ENCODE peak calls at places on chromosomes 3 and 15, in six cellular contexts. One of them, this sample, is unnamed.

GRCh38 chr15:74793135-74794028 is 11.5 kb downstream of the CSK start:
- DNase-seq in lower leg skin: peak; percentile 86
- DNase-seq in IMR-90: no peak
- DNase-seq in progenitor cell of endocrine pancreas: no peak
- DNase-seq in endothelial cell: no peak
- DNase-seq in tibial nerve: no peak
- DNase-seq in this sample: no peak

GRCh38 chr3:87077354-87077753 is 86.4 kb upstream of the VGLL3 start:
- DNase-seq in progenitor cell of endocrine pancreas: no peak
- DNase-seq in lower leg skin: no peak
- DNase-seq in IMR-90: no peak
- DNase-seq in tibial nerve: no peak
- DNase-seq in endothelial cell: no peak
- DNase-seq in this sample: no peak

GRCh38 chr3:14561051-14561634 is 21.0 kb upstream of the GRIP2 start:
- DNase-seq in endothelial cell: no peak
- DNase-seq in lower leg skin: no peak
- DNase-seq in IMR-90: peak; percentile 60
- DNase-seq in tibial nerve: no peak
- DNase-seq in progenitor cell of endocrine pancreas: no peak
- DNase-seq in this sample: no peak

GRCh38 chr3:98593046-98593936 is at the start of gene CPOX:
- DNase-seq in lower leg skin: peak; percentile 97
- DNase-seq in progenitor cell of endocrine pancreas: peak; percentile 47
- DNase-seq in IMR-90: peak; percentile 88
- DNase-seq in tibial nerve: peak; percentile 81
- DNase-seq in endothelial cell: peak; percentile 79
- DNase-seq in this sample: peak; percentile 87

GRCh38 chr3:194185225-194185624 is 49.3 kb downstream of the HES1 start:
- DNase-seq in lower leg skin: no peak
- DNase-seq in endothelial cell: no peak
- DNase-seq in progenitor cell of endocrine pancreas: no peak
- DNase-seq in IMR-90: no peak
- DNase-seq in tibial nerve: no peak
- DNase-seq in this sample: no peak

GRCh38 chr3:37645801-37646380 is 215.8 kb upstream of the CTDSPL start:
- DNase-seq in endothelial cell: no peak
- DNase-seq in tibial nerve: no peak
- DNase-seq in progenitor cell of endocrine pancreas: no peak
- DNase-seq in IMR-90: no peak
- DNase-seq in lower leg skin: no peak
- DNase-seq in this sample: no peak

GRCh38 chr15:51065781-51066180 is 28.9 kb downstream of the TNFAIP8L3 start:
- DNase-seq in IMR-90: no peak
- DNase-seq in tibial nerve: no peak
- DNase-seq in lower leg skin: no peak
- DNase-seq in endothelial cell: no peak
- DNase-seq in progenitor cell of endocrine pancreas: no peak
- DNase-seq in this sample: no peak

GRCh38 chr3:182644013-182644412 is 149.3 kb upstream of the ATP11B start:
- DNase-seq in tibial nerve: no peak
- DNase-seq in IMR-90: no peak
- DNase-seq in lower leg skin: no peak
- DNase-seq in endothelial cell: no peak
- DNase-seq in progenitor cell of endocrine pancreas: no peak
- DNase-seq in this sample: no peak

GRCh38 chr3:61666615-61667320 is 105.4 kb downstream of the PTPRG start:
- DNase-seq in tibial nerve: no peak
- DNase-seq in endothelial cell: no peak
- DNase-seq in lower leg skin: no peak
- DNase-seq in IMR-90: no peak
- DNase-seq in progenitor cell of endocrine pancreas: no peak
- DNase-seq in this sample: no peak

GRCh38 chr15:51129513-51130197 is 34.9 kb upstream of the TNFAIP8L3 start:
- DNase-seq in tibial nerve: no peak
- DNase-seq in endothelial cell: no peak
- DNase-seq in IMR-90: no peak
- DNase-seq in progenitor cell of endocrine pancreas: no peak
- DNase-seq in lower leg skin: no peak
- DNase-seq in this sample: no peak

GRCh38 chr3:156477306-156477705 is 77.6 kb downstream of the SSR3 start:
- DNase-seq in IMR-90: peak; percentile 61
- DNase-seq in lower leg skin: no peak
- DNase-seq in progenitor cell of endocrine pancreas: no peak
- DNase-seq in endothelial cell: no peak
- DNase-seq in tibial nerve: no peak
- DNase-seq in this sample: no peak

GRCh38 chr15:49466119-49466518 is 43.1 kb downstream of the FGF7 start:
- DNase-seq in progenitor cell of endocrine pancreas: no peak
- DNase-seq in tibial nerve: no peak
- DNase-seq in lower leg skin: no peak
- DNase-seq in IMR-90: no peak
- DNase-seq in endothelial cell: no peak
- DNase-seq in this sample: no peak

GRCh38 chr3:168094580-168094876 is 1.2 kb downstream of the GOLIM4 start:
- DNase-seq in lower leg skin: no peak
- DNase-seq in endothelial cell: no peak
- DNase-seq in tibial nerve: no peak
- DNase-seq in progenitor cell of endocrine pancreas: peak; percentile 10
- DNase-seq in IMR-90: no peak
- DNase-seq in this sample: no peak

GRCh38 chr3:46215810-46216414 is 7.8 kb upstream of the CCR1 start:
- DNase-seq in lower leg skin: no peak
- DNase-seq in progenitor cell of endocrine pancreas: no peak
- DNase-seq in IMR-90: peak; percentile 77
- DNase-seq in tibial nerve: no peak
- DNase-seq in endothelial cell: no peak
- DNase-seq in this sample: no peak

GRCh38 chr15:94177112-94177511 is 54.2 kb upstream of the MCTP2 start:
- DNase-seq in lower leg skin: no peak
- DNase-seq in tibial nerve: no peak
- DNase-seq in progenitor cell of endocrine pancreas: no peak
- DNase-seq in IMR-90: peak; percentile 77
- DNase-seq in endothelial cell: no peak
- DNase-seq in this sample: no peak

GRCh38 chr15:33623010-33623409 is 312.2 kb downstream of the RYR3 start:
- DNase-seq in tibial nerve: no peak
- DNase-seq in IMR-90: no peak
- DNase-seq in lower leg skin: no peak
- DNase-seq in endothelial cell: no peak
- DNase-seq in progenitor cell of endocrine pancreas: no peak
- DNase-seq in this sample: no peak

GRCh38 chr3:147152476-147152875 is 253.9 kb downstream of the ZIC4 start:
- DNase-seq in progenitor cell of endocrine pancreas: no peak
- DNase-seq in tibial nerve: no peak
- DNase-seq in endothelial cell: no peak
- DNase-seq in IMR-90: no peak
- DNase-seq in lower leg skin: no peak
- DNase-seq in this sample: no peak

GRCh38 chr15:68413363-68414255 is 18.4 kb downstream of the ITGA11 start:
- DNase-seq in progenitor cell of endocrine pancreas: no peak
- DNase-seq in endothelial cell: no peak
- DNase-seq in lower leg skin: peak; percentile 87
- DNase-seq in tibial nerve: peak; percentile 10
- DNase-seq in IMR-90: no peak
- DNase-seq in this sample: peak; percentile 53

GRCh38 chr3:186532641-186533072 is 11.5 kb downstream of the CRYGS start:
- DNase-seq in lower leg skin: no peak
- DNase-seq in progenitor cell of endocrine pancreas: no peak
- DNase-seq in endothelial cell: no peak
- DNase-seq in tibial nerve: no peak
- DNase-seq in IMR-90: no peak
- DNase-seq in this sample: no peak

GRCh38 chr15:79540551-79540950 is 108.4 kb downstream of the MINAR1 start:
- DNase-seq in progenitor cell of endocrine pancreas: no peak
- DNase-seq in IMR-90: no peak
- DNase-seq in lower leg skin: no peak
- DNase-seq in tibial nerve: no peak
- DNase-seq in endothelial cell: no peak
- DNase-seq in this sample: no peak

GRCh38 chr3:144105542-144105941 is 133.9 kb downstream of the DIPK2A start:
- DNase-seq in IMR-90: no peak
- DNase-seq in progenitor cell of endocrine pancreas: no peak
- DNase-seq in tibial nerve: no peak
- DNase-seq in endothelial cell: no peak
- DNase-seq in lower leg skin: no peak
- DNase-seq in this sample: no peak

GRCh38 chr3:195892355-195893120 is 15.8 kb downstream of the TNK2 start:
- DNase-seq in progenitor cell of endocrine pancreas: no peak
- DNase-seq in IMR-90: peak; percentile 71
- DNase-seq in endothelial cell: no peak
- DNase-seq in tibial nerve: peak; percentile 27
- DNase-seq in lower leg skin: no peak
- DNase-seq in this sample: no peak

GRCh38 chr15:58269455-58270414 is 131.6 kb downstream of the AQP9 start:
- DNase-seq in progenitor cell of endocrine pancreas: peak; percentile 34
- DNase-seq in lower leg skin: no peak
- DNase-seq in tibial nerve: peak; percentile 30
- DNase-seq in IMR-90: peak; percentile 71
- DNase-seq in endothelial cell: peak; percentile 63
- DNase-seq in this sample: no peak

GRCh38 chr3:114408763-114409162 is 114.9 kb downstream of the TIGIT start:
- DNase-seq in endothelial cell: no peak
- DNase-seq in progenitor cell of endocrine pancreas: no peak
- DNase-seq in lower leg skin: no peak
- DNase-seq in IMR-90: no peak
- DNase-seq in tibial nerve: no peak
- DNase-seq in this sample: no peak

GRCh38 chr3:159234306-159234705 is 432.5 kb downstream of the MFSD1 start:
- DNase-seq in endothelial cell: no peak
- DNase-seq in lower leg skin: no peak
- DNase-seq in tibial nerve: no peak
- DNase-seq in IMR-90: no peak
- DNase-seq in progenitor cell of endocrine pancreas: no peak
- DNase-seq in this sample: no peak

GRCh38 chr15:72379856-72380255 is 4.0 kb upstream of the HEXA start:
- DNase-seq in progenitor cell of endocrine pancreas: no peak
- DNase-seq in tibial nerve: no peak
- DNase-seq in lower leg skin: no peak
- DNase-seq in endothelial cell: no peak
- DNase-seq in IMR-90: no peak
- DNase-seq in this sample: no peak

GRCh38 chr15:72380743-72381142 is 4.9 kb upstream of the HEXA start:
- DNase-seq in tibial nerve: no peak
- DNase-seq in lower leg skin: no peak
- DNase-seq in progenitor cell of endocrine pancreas: no peak
- DNase-seq in IMR-90: no peak
- DNase-seq in endothelial cell: no peak
- DNase-seq in this sample: no peak

GRCh38 chr15:72382146-72382545 is 6.3 kb upstream of the HEXA start:
- DNase-seq in endothelial cell: no peak
- DNase-seq in progenitor cell of endocrine pancreas: no peak
- DNase-seq in tibial nerve: no peak
- DNase-seq in IMR-90: no peak
- DNase-seq in lower leg skin: no peak
- DNase-seq in this sample: no peak
- TF ChIP-seq CTCF in endothelial cell: peak; percentile 26
- TF ChIP-seq CTCF in progenitor cell of endocrine pancreas: peak; percentile 36
- TF ChIP-seq CTCF in tibial nerve: no peak
- TF ChIP-seq CTCF in IMR-90: peak; percentile 16
- TF ChIP-seq CTCF in lower leg skin: no peak
- TF ChIP-seq CTCF in this sample: peak; percentile 37

GRCh38 chr3:71461749-71462483 is 121.6 kb downstream of the FOXP1 start:
- DNase-seq in endothelial cell: no peak
- DNase-seq in lower leg skin: no peak
- DNase-seq in IMR-90: peak; percentile 50
- DNase-seq in progenitor cell of endocrine pancreas: no peak
- DNase-seq in tibial nerve: no peak
- DNase-seq in this sample: no peak

GRCh38 chr3:71464613-71465012 is 118.9 kb downstream of the FOXP1 start:
- DNase-seq in lower leg skin: no peak
- DNase-seq in IMR-90: no peak
- DNase-seq in progenitor cell of endocrine pancreas: no peak
- DNase-seq in endothelial cell: no peak
- DNase-seq in tibial nerve: no peak
- DNase-seq in this sample: no peak

GRCh38 chr3:71462586-71462985 is 120.9 kb downstream of the FOXP1 start:
- DNase-seq in IMR-90: no peak
- DNase-seq in lower leg skin: no peak
- DNase-seq in progenitor cell of endocrine pancreas: no peak
- DNase-seq in endothelial cell: no peak
- DNase-seq in tibial nerve: no peak
- DNase-seq in this sample: no peak

GRCh38 chr3:71465371-71466007 is 118.0 kb downstream of the FOXP1 start:
- DNase-seq in tibial nerve: no peak
- DNase-seq in progenitor cell of endocrine pancreas: no peak
- DNase-seq in IMR-90: no peak
- DNase-seq in endothelial cell: no peak
- DNase-seq in lower leg skin: no peak
- DNase-seq in this sample: no peak

GRCh38 chr3:71463622-71464021 is 119.9 kb downstream of the FOXP1 start:
- DNase-seq in progenitor cell of endocrine pancreas: no peak
- DNase-seq in lower leg skin: no peak
- DNase-seq in endothelial cell: no peak
- DNase-seq in IMR-90: peak; percentile 26
- DNase-seq in tibial nerve: no peak
- DNase-seq in this sample: no peak
- TF ChIP-seq CTCF in progenitor cell of endocrine pancreas: no peak
- TF ChIP-seq CTCF in lower leg skin: no peak
- TF ChIP-seq CTCF in endothelial cell: no peak
- TF ChIP-seq CTCF in IMR-90: no peak
- TF ChIP-seq CTCF in tibial nerve: no peak
- TF ChIP-seq CTCF in this sample: no peak

DNA sequence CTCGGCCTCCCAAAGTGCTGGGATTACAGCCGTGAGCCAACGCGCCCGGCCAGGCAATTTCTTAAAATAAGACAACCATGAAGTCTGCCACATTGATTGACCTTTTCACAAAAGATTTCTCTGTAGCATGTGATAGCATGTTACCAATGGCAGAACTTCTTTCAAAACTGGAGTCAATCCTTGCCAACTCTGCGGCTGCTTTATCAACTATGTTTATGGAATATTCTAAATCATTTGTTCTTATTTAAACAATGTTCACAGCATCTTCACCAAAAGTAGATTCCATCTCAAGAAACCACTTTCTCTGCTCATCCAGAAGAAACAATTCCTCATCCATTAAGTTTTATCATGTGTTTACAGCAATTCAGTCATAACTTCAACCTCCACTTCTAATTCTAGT is 9.4 kb downstream of the UBR1 start:
- DNase-seq in lower leg skin: no peak
- DNase-seq in tibial nerve: no peak
- DNase-seq in IMR-90: peak; percentile 50
- DNase-seq in endothelial cell: no peak
- DNase-seq in progenitor cell of endocrine pancreas: no peak
- DNase-seq in this sample: no peak
- TF ChIP-seq CTCF in lower leg skin: no peak
- TF ChIP-seq CTCF in tibial nerve: no peak
- TF ChIP-seq CTCF in IMR-90: no peak
- TF ChIP-seq CTCF in endothelial cell: no peak
- TF ChIP-seq CTCF in progenitor cell of endocrine pancreas: no peak
- TF ChIP-seq CTCF in this sample: no peak

DNA sequence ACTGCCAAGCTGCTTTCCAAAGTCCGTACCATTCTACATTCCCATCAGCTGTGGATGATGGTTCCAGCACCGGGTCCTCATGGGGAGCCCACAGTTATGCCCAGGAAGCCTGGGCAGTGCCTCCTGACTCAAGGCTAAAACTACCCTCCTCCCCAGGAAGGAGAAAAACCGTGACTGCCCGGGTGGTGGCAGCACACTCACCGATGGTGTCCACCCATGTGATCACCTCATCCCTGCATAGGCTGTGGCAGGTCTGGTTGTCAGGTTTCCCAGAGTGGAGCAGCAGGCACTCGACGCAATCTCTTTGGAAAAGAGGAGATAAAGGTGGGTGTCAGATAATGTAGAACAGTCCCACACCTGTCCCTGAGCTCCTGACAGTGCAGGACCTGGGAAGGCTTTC is 38.6 kb downstream of the UMPS start:
- DNase-seq in lower leg skin: no peak
- DNase-seq in progenitor cell of endocrine pancreas: no peak
- DNase-seq in IMR-90: no peak
- DNase-seq in tibial nerve: no peak
- DNase-seq in endothelial cell: peak; percentile 42
- DNase-seq in this sample: no peak
- TF ChIP-seq CTCF in lower leg skin: no peak
- TF ChIP-seq CTCF in progenitor cell of endocrine pancreas: peak; percentile 28
- TF ChIP-seq CTCF in IMR-90: peak; percentile 21
- TF ChIP-seq CTCF in tibial nerve: no peak
- TF ChIP-seq CTCF in endothelial cell: no peak
- TF ChIP-seq CTCF in this sample: peak; percentile 40

This sample was measured in type B pancreatic cell.